ENCODE peak calls at places on chromosome 12, in four cellular contexts. K is endothelial cell of umbilical vein, E is left ventricle myocardium inferior, M is mucosa of descending colon. N is an unnamed sample. For H3K4me1, the result is how much of the 10 kb centered on the place peaks cover.

GRCh38 chr12:106840217-106840616 is 65.7 kb downstream of the RIC8B start:
- DNase-seq in K (peak), E (no peak), M (no peak), N (no peak)

GRCh38 chr12:79006306-79006705 is 141.7 kb downstream of the SYT1 start:
- DNase-seq in K (no peak), E (no peak), M (no peak), N (no peak)

GRCh38 chr12:93683410-93683809 is 6.2 kb downstream of the CRADD start:
- DNase-seq in K (no peak), E (no peak), M (no peak), N (no peak)

GRCh38 chr12:94969424-94969823 is 34.1 kb downstream of the NDUFA12 start:
- DNase-seq in K (no peak), E (no peak), M (no peak), N (no peak)

GRCh38 chr12:75660805-75661404 is 149.5 kb upstream of the KRR1 start:
- DNase-seq in K (peak), E (no peak), M (no peak), N (no peak)

GRCh38 chr12:119601877-119602536 is 8.4 kb downstream of the TMEM233 start:
- DNase-seq in K (no peak), E (no peak), M (no peak), N (no peak)

GRCh38 chr12:17992002-17992656 is 97.9 kb downstream of the RERGL start:
- DNase-seq in K (peak), E (no peak), M (peak), N (no peak)

GRCh38 chr12:10968765-10969456 is 17.8 kb downstream of the TAS2R50 start:
- DNase-seq in K (peak), E (peak), M (no peak), N (no peak)

GRCh38 chr12:24431872-24432271 is 482.4 kb upstream of the SOX5 start:
- DNase-seq in K (no peak), E (no peak), M (no peak), N (no peak)

GRCh38 chr12:89859513-89860220 is 151.0 kb upstream of the ATP2B1 start:
- DNase-seq in K (no peak), E (no peak), M (no peak), N (no peak)

GRCh38 chr12:126506426-126507182 is 1441.4 kb downstream of the AACS start:
- DNase-seq in K (no peak), E (no peak), M (no peak), N (no peak)

GRCh38 chr12:26789731-26790644 is 43.0 kb downstream of the ITPR2 start:
- DNase-seq in K (no peak), E (no peak), M (peak), N (no peak)
- H3K4me1 ChIP-seq in K (under half), E (under half), M (under half), N (under half)

GRCh38 chr12:8696402-8697100 is 1.2 kb upstream of the RIMKLB start:
- DNase-seq in K (no peak), E (no peak), M (no peak), N (no peak)

GRCh38 chr12:8698830-8699330 is 1.1 kb downstream of the RIMKLB start:
- DNase-seq in K (peak), E (no peak), M (no peak), N (no peak)

GRCh38 chr12:8697476-8698131 is at the start of gene RIMKLB:
- DNase-seq in K (peak), E (peak), M (peak), N (peak)

GRCh38 chr12:8698132-8698829 is 490 bp downstream of the RIMKLB start:
- DNase-seq in K (peak), E (peak), M (peak), N (peak)

GRCh38 chr12:8697120-8697475 is 693 bp upstream of the RIMKLB start:
- DNase-seq in K (peak), E (no peak), M (no peak), N (no peak)
- H3K4me1 ChIP-seq in K (under half), E (half or more), M (under half), N (under half)

GRCh38 chr12:88202500-88202899 is 60.4 kb downstream of the TMTC3 start:
- DNase-seq in K (no peak), E (no peak), M (no peak), N (no peak)

GRCh38 chr12:88208661-88209060 is 66.6 kb downstream of the TMTC3 start:
- DNase-seq in K (no peak), E (no peak), M (no peak), N (no peak)

GRCh38 chr12:88206636-88207035 is 64.5 kb downstream of the TMTC3 start:
- DNase-seq in K (no peak), E (no peak), M (peak), N (no peak)

GRCh38 chr12:88207921-88208640 is 66.0 kb downstream of the TMTC3 start:
- DNase-seq in K (no peak), E (no peak), M (no peak), N (no peak)
- H3K4me1 ChIP-seq in K (under half), E (under half), M (under half), N (under half)

GRCh38 chr12:92045852-92046251 is 99.8 kb downstream of the BTG1 start:
- DNase-seq in K (no peak), E (no peak), M (no peak), N (no peak)
- H3K4me1 ChIP-seq in K (under half), E (under half), M (under half), N (under half)

GRCh38 chr12:47085815-47086252 is 6.1 kb upstream of the AMIGO2 start:
- DNase-seq in K (peak), E (no peak), M (peak), N (no peak)
- H3K4me1 ChIP-seq in K (under half), E (under half), M (under half), N (under half)

DNA sequence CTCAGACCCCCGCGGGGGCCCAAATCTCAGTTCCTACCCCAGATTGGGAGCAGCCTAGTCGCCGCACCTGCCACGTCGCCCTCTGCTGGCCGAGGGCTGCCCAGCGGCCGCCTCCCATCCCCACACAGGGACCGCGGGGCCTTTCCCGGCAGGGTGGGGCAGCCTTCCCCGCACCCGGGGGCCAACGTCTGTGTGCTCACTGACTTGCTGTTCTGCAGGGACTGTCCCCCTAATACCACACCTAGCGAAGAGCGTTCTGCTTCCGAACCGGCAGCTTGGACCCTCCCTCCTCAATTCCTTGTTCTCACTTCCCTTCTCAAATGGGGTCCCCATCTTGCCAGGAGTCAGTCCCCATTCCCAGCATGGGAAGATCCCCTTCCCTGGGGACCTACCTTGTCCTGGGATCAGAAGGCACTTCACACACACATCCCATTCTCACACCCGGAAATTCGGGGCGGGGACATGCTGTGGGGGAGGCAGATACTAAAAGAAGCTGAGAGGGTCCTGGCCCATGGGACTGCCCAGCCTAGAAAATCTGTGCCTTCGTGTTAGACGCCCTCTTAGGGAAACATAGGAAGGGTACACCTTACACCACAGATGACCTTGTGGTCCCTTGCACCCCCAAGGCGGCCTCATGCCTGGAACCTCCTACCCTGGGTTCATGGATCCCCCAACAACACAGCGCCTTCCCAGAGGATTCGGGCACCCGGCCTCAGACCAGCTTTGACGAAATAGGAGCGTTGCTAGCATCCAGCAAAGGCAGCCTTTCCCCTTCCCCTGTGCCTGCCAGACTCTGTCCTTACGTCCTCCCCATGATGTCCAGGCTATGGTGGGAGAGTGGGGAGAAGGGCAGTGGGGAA is 16.4 kb downstream of the ACVRL1 start:
- DNase-seq in K (peak), E (peak), M (peak), N (peak)
- H3K4me1 ChIP-seq in K (half or more), E (half or more), M (under half), N (under half)

DNA sequence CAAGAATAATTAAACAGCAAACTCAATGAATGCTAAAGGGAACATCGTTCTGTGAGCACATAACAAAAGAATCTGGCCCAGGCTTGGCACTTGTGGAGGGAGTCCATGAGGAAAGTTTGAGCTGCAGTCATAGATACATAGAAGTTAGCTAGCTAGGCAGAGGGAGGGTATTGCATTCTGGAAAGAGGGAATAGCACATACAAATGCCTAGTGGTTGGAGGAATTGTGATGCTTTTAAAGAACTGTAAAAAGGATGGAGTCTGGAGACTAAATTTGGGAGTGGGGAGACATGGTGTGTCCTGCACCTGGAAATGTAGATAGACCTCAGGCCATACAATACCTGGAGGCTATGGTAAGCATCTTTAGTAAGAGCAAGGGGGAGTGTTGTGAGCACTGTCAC is 24.0 kb downstream of the SLC35E3 start:
- DNase-seq in K (no peak), E (no peak), M (no peak), N (no peak)
- H3K4me1 ChIP-seq in K (under half), E (under half), M (under half), N (under half)

GRCh38 chr12:123139926-123140674 is 10.8 kb downstream of the PITPNM2 start:
- DNase-seq in K (peak), E (no peak), M (peak), N (no peak)

GRCh38 chr12:123142948-123143752 is 7.7 kb downstream of the PITPNM2 start:
- DNase-seq in K (no peak), E (no peak), M (peak), N (peak)

GRCh38 chr12:123142518-123142840 is 8.4 kb downstream of the PITPNM2 start:
- DNase-seq in K (no peak), E (no peak), M (no peak), N (no peak)

GRCh38 chr12:123141615-123142517 is 9.0 kb downstream of the PITPNM2 start:
- DNase-seq in K (peak), E (peak), M (peak), N (no peak)

GRCh38 chr12:123140675-123141614 is 9.9 kb downstream of the PITPNM2 start:
- DNase-seq in K (no peak), E (no peak), M (peak), N (no peak)
- H3K4me1 ChIP-seq in K (under half), E (half or more), M (under half), N (under half)